ENCODE peak calls at places on chromosomes 1 and 21, in eight cellular contexts. E is OCI-LY7, N is left lung, M is heart right ventricle, B is kidney, J is tibial nerve, U is H1, L is cardiac muscle cell. Y is an unnamed sample.
A peak's percentile ranks its signal among the peaks of the same experiment; 100 is the strongest.

GRCh38 chr1:31831397-31832378 is 15.9 kb upstream of the SPOCD1 start:
- DNase-seq in E (no peak), N (no peak), M (no peak), B (no peak), J (no peak), U (no peak), L (no peak), Y (no peak)

GRCh38 chr1:167331650-167332049 is 111.0 kb downstream of the POU2F1 start:
- DNase-seq in E (no peak), N (no peak), M (no peak), B (no peak), J (no peak), U (no peak), L (no peak), Y (no peak)

GRCh38 chr21:17146426-17146825 is 366.4 kb upstream of the CXADR start:
- DNase-seq in E (no peak), N (no peak), M (no peak), B (no peak), J (no peak), U (no peak), L (no peak), Y (no peak)

GRCh38 chr1:117696567-117696966 is 90.7 kb downstream of the TENT5C start:
- DNase-seq in E (no peak), N (no peak), M (no peak), B (no peak), J (no peak), U (no peak), L (peak; percentile 83), Y (no peak)

GRCh38 chr1:214499732-214500131 is 51.7 kb downstream of the PTPN14 start:
- DNase-seq in E (no peak), N (no peak), M (no peak), B (no peak), J (no peak), U (no peak), L (no peak), Y (no peak)

GRCh38 chr1:36691374-36691773 is 208.7 kb upstream of the CSF3R start:
- DNase-seq in E (no peak), N (no peak), M (no peak), B (no peak), J (no peak), U (no peak), L (no peak), Y (no peak)

GRCh38 chr1:153292740-153293479 is 19.8 kb downstream of the PGLYRP3 start:
- DNase-seq in E (no peak), N (no peak), M (no peak), B (no peak), J (no peak), U (no peak), L (no peak), Y (no peak)

GRCh38 chr1:235024706-235025421 is 103.8 kb downstream of the TOMM20 start:
- DNase-seq in E (no peak), N (no peak), M (no peak), B (no peak), J (no peak), U (no peak), L (no peak), Y (no peak)

GRCh38 chr1:24416666-24417391 is 1.2 kb downstream of the NIPAL3 start:
- DNase-seq in E (peak; percentile 71), N (peak; percentile 39), M (no peak), B (no peak), J (no peak), U (no peak), L (peak; percentile 61), Y (no peak)

GRCh38 chr21:18493420-18493819 is 89.8 kb upstream of the TMPRSS15 start:
- DNase-seq in E (no peak), N (no peak), M (no peak), B (no peak), J (no peak), U (no peak), L (no peak), Y (no peak)

GRCh38 chr1:119732465-119733168 is 20.9 kb downstream of the PHGDH start:
- DNase-seq in E (no peak), N (no peak), M (no peak), B (no peak), J (peak; percentile 41), U (no peak), L (peak; percentile 19), Y (no peak)

GRCh38 chr21:42645211-42646075 is 8.0 kb upstream of the PDE9A start:
- DNase-seq in E (no peak), N (no peak), M (no peak), B (peak; percentile 44), J (no peak), U (no peak), L (no peak), Y (no peak)

GRCh38 chr21:42646836-42647235 is 6.6 kb upstream of the PDE9A start:
- DNase-seq in E (no peak), N (no peak), M (no peak), B (peak; percentile 52), J (no peak), U (no peak), L (no peak), Y (no peak)

GRCh38 chr21:42648606-42649005 is 4.8 kb upstream of the PDE9A start:
- DNase-seq in E (no peak), N (no peak), M (no peak), B (peak; percentile 4), J (no peak), U (no peak), L (no peak), Y (no peak)

GRCh38 chr21:42644223-42645208 is 8.9 kb upstream of the PDE9A start:
- DNase-seq in E (no peak), N (no peak), M (no peak), B (peak; percentile 53), J (no peak), U (no peak), L (no peak), Y (peak; percentile 26)

DNA sequence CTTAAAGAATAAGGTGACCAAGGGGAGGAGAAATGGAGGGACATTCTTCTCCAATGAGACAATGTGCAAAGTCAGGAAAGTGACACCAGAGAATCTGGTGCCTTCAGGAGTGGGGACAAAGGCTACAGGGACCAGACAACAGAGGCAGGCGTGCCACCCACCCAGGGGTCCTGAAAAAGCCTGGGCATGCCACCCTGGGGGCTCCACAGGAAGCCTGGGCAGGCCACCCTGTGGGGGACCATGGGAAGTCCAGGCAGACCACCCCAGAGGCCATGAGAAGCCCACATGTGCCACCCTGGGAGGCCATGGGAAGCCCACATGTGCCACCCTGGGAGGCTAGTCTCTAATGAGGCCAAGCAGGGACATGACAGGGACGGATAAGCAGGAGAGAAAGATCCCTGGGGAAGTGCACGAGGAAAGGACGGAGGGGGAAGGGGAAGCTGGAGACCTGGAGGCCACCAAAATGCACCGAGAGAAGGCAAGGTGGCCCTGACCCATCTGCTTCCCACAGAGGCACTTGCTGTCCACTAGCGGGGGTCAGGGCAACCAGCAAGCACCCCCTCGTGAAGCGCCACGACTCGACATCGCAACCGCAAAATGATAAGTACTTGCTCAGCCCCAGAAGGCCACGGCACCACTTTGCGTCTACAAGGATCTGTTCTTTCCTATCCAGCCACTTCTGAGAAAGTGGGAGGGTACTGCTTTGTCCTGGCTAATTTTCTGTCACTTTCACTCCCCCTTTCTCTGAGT is 7.2 kb upstream of the PDE9A start:
- DNase-seq in E (no peak), N (no peak), M (no peak), B (peak; percentile 61), J (no peak), U (no peak), L (no peak), Y (no peak)
- H3K36me3 ChIP-seq in E (no peaks in the 10 kb centered on the region), N (no peaks in the 10 kb centered on the region), M (no peaks in the 10 kb centered on the region), B (no peaks in the 10 kb centered on the region), J (no peaks in the 10 kb centered on the region), U (no peaks in the 10 kb centered on the region), L (no peaks in the 10 kb centered on the region), Y (no peaks in the 10 kb centered on the region)

DNA sequence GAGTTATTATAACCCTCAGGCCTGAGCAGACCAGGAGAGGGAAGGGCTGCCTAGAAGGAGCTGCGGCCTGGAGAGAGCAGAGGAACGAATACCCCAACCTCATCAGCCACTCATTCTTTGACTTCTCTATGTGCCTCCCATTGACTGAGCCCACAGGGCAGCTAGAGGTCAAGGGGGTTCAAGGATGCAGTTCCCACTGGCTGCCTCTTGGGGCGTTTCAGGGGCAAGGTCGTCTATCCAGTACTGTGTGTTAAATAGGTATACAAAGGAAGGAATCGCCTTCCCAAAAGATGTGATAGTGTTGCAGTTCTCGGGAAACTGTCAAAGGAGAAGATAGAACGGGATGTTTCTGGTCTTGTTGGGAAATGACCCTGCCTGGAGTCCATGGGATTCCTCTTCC is 250.6 kb downstream of the PRDM2 start:
- DNase-seq in E (no peak), N (no peak), M (no peak), B (no peak), J (no peak), U (peak; percentile 34), L (no peak), Y (no peak)
- TF ChIP-seq CTCF in E (peak; percentile 58), N (no peak), M (peak; percentile 14), B (no peak), J (no peak), U (peak; percentile 60), L (peak; percentile 32), Y (peak; percentile 16)

DNA sequence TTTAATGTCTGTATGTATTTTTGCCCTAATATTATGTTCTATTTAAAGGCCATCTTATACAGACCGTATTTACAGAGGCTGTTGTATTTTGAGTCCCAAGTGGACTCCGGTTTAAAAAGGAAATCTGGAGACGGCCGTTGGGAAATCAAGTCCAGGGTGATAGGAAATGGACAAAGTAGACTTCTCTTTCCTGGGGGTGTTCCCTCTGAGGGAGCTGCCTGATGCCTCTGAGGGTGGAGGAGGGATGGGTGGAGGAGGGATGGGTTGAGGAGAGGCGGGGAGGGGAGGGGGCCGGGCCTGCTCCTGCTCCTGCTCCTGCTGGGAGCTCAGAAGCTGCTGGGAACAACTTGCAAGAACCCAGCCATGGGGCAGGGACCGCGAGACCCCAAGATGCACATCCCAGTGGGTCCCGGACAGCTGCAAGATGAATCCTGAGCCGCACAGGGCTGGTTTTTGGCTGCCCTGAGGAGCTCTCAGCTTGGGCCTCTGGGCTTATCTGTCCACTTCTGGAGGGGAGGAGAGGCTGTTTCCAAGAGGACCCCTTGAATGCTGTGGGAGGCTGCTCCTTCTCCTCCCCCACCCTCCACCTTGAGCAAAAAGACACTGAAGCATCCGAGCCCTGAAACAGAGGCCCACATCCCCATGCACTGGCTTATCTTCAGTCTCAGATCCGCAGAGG is 12.0 kb upstream of the ACTL8 start:
- DNase-seq in E (no peak), N (no peak), M (no peak), B (no peak), J (no peak), U (no peak), L (peak; percentile 13), Y (no peak)
- H3K27ac ChIP-seq in E (no peak overlapping the region), N (no peak overlapping the region), M (no peak overlapping the region), B (no peak overlapping the region), J (no peak overlapping the region), U (no peak overlapping the region), L (no peak overlapping the region), Y (no peak overlapping the region)

GRCh38 chr1:99558539-99558938 is 87.4 kb upstream of the PALMD start:
- DNase-seq in E (no peak), N (no peak), M (no peak), B (no peak), J (no peak), U (no peak), L (peak; percentile 32), Y (no peak)

GRCh38 chr1:99561952-99562351 is 84.0 kb upstream of the PALMD start:
- DNase-seq in E (no peak), N (no peak), M (no peak), B (no peak), J (no peak), U (no peak), L (no peak), Y (no peak)

GRCh38 chr1:99557556-99558256 is 88.2 kb upstream of the PALMD start:
- DNase-seq in E (no peak), N (no peak), M (no peak), B (no peak), J (no peak), U (no peak), L (peak; percentile 73), Y (no peak)

GRCh38 chr1:99560192-99561040 is 85.5 kb upstream of the PALMD start:
- DNase-seq in E (no peak), N (no peak), M (no peak), B (no peak), J (no peak), U (no peak), L (no peak), Y (no peak)

GRCh38 chr1:99559166-99559565 is 86.7 kb upstream of the PALMD start:
- DNase-seq in E (no peak), N (no peak), M (no peak), B (no peak), J (no peak), U (no peak), L (no peak), Y (no peak)
- H3K36me3 ChIP-seq in E (no peaks in the 10 kb centered on the region), N (no peaks in the 10 kb centered on the region), M (no peaks in the 10 kb centered on the region), B (no peaks in the 10 kb centered on the region), J (no peaks in the 10 kb centered on the region), U (no peaks in the 10 kb centered on the region), L (no peaks in the 10 kb centered on the region), Y (no peaks in the 10 kb centered on the region)

Y was measured in lower lobe of right lung.